ENCODE peak calls at places on chromosomes 3 and 15, in four cellular contexts. One of them, this sample, is unnamed.
A peak's percentile ranks its signal among the peaks of the same experiment; 100 is the strongest.

GRCh38 chr3:100603449-100603848 is 6.0 kb upstream of the ADGRG7 start:
- DNase-seq in MM.1S: peak; percentile 36
- DNase-seq in mammary epithelial cell: peak; percentile 73
- DNase-seq in HepG2: peak; percentile 38
- DNase-seq in this sample: no peak

GRCh38 chr3:65871305-65872141 is 167.2 kb downstream of the MAGI1 start:
- DNase-seq in MM.1S: no peak
- DNase-seq in mammary epithelial cell: no peak
- DNase-seq in HepG2: peak; percentile 38
- DNase-seq in this sample: peak; percentile 90

GRCh38 chr3:37492977-37493471 is 318.6 kb upstream of the LRRFIP2 start:
- DNase-seq in MM.1S: no peak
- DNase-seq in mammary epithelial cell: peak; percentile 35
- DNase-seq in HepG2: no peak
- DNase-seq in this sample: no peak

GRCh38 chr3:193114431-193115340 is 126.3 kb upstream of the PLAAT1 start:
- DNase-seq in MM.1S: no peak
- DNase-seq in mammary epithelial cell: no peak
- DNase-seq in HepG2: no peak
- DNase-seq in this sample: no peak

GRCh38 chr3:98962189-98962930 is 60.9 kb upstream of the DCBLD2 start:
- DNase-seq in MM.1S: no peak
- DNase-seq in mammary epithelial cell: peak; percentile 96
- DNase-seq in HepG2: peak; percentile 52
- DNase-seq in this sample: no peak

GRCh38 chr15:69713726-69714559 is 261.3 kb downstream of the RPLP1 start:
- DNase-seq in MM.1S: peak; percentile 95
- DNase-seq in mammary epithelial cell: peak; percentile 23
- DNase-seq in HepG2: no peak
- DNase-seq in this sample: no peak

GRCh38 chr15:39584662-39585393 is 3.9 kb downstream of the THBS1 start:
- DNase-seq in MM.1S: no peak
- DNase-seq in mammary epithelial cell: peak; percentile 49
- DNase-seq in HepG2: no peak
- DNase-seq in this sample: no peak

GRCh38 chr3:355622-356021 is 159.1 kb downstream of the CHL1 start:
- DNase-seq in MM.1S: no peak
- DNase-seq in mammary epithelial cell: no peak
- DNase-seq in HepG2: no peak
- DNase-seq in this sample: no peak

GRCh38 chr3:141105828-141106628 is 54.9 kb downstream of the SPSB4 start:
- DNase-seq in MM.1S: peak; percentile 76
- DNase-seq in mammary epithelial cell: peak; percentile 61
- DNase-seq in HepG2: peak; percentile 74
- DNase-seq in this sample: no peak

GRCh38 chr15:82159922-82160321 is 102.6 kb downstream of the EFL1 start:
- DNase-seq in MM.1S: no peak
- DNase-seq in mammary epithelial cell: peak; percentile 81
- DNase-seq in HepG2: no peak
- DNase-seq in this sample: no peak

GRCh38 chr15:48360841-48361240 is 29.6 kb downstream of the DUT start:
- DNase-seq in MM.1S: no peak
- DNase-seq in mammary epithelial cell: peak; percentile 34
- DNase-seq in HepG2: no peak
- DNase-seq in this sample: no peak

GRCh38 chr15:52117549-52117948 is 5.0 kb upstream of the BCL2L10 start:
- DNase-seq in MM.1S: no peak
- DNase-seq in mammary epithelial cell: no peak
- DNase-seq in HepG2: no peak
- DNase-seq in this sample: no peak

GRCh38 chr3:41277790-41278465 is 78.6 kb downstream of the CTNNB1 start:
- DNase-seq in MM.1S: no peak
- DNase-seq in mammary epithelial cell: no peak
- DNase-seq in HepG2: peak; percentile 81
- DNase-seq in this sample: no peak

GRCh38 chr3:35862057-35862456 is 222.7 kb downstream of the ARPP21 start:
- DNase-seq in MM.1S: no peak
- DNase-seq in mammary epithelial cell: no peak
- DNase-seq in HepG2: no peak
- DNase-seq in this sample: no peak

GRCh38 chr15:52709172-52709979 is 30.2 kb upstream of the ATOSA start:
- DNase-seq in MM.1S: peak; percentile 94
- DNase-seq in mammary epithelial cell: no peak
- DNase-seq in HepG2: peak; percentile 51
- DNase-seq in this sample: no peak

GRCh38 chr15:87687176-87687890 is 569.2 kb downstream of the NTRK3 start:
- DNase-seq in MM.1S: no peak
- DNase-seq in mammary epithelial cell: no peak
- DNase-seq in HepG2: no peak
- DNase-seq in this sample: no peak

GRCh38 chr15:88543065-88543776 is 3.3 kb downstream of the DET1 start:
- DNase-seq in MM.1S: no peak
- DNase-seq in mammary epithelial cell: no peak
- DNase-seq in HepG2: no peak
- DNase-seq in this sample: no peak

GRCh38 chr3:9955067-9955502 is 2.9 kb upstream of the PRRT3 start:
- DNase-seq in MM.1S: no peak
- DNase-seq in mammary epithelial cell: no peak
- DNase-seq in HepG2: peak; percentile 65
- DNase-seq in this sample: no peak

DNA sequence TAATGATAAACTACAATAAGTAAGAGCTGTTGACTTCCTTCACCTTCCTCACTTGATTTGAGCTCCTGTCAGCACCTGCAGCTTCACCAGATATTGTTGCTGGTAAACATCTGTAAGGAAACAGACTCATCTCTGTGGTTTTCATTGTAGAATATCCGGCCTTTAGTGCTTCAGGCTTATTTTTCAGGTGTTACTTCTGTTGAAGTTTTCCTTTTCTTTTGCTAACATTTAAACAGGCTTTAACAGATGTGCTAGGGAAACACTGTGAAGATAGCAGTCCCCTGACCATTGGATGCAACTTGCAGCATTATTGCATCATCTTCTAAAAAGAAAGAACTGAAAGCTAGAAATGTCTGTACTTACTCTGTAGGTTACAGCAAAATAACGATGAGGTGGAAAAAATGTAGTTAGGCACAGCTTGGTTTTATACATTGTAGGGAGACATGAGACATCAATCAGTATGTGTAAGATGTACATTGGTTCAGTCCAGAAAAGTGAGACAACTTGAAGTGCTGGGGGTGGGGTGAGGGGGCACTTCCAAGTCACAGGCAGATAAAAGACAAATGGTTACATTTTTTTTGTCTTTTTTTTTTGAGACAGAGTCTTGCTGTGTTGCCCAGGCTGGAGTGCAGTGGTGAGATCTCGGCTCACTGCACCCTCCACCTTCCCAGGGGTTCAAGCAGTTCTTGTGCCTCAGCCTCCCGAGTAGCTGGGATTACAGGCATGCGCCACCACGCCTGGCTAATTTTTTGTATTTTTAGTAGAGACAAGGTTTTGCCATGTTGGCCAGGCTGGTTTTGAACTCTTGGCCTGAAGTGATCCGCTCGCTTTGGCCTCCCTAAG is 10.2 kb downstream of the EDEM1 start:
- DNase-seq in MM.1S: peak; percentile 94
- DNase-seq in mammary epithelial cell: peak; percentile 70
- DNase-seq in HepG2: no peak
- DNase-seq in this sample: no peak
- H3K9ac ChIP-seq in MM.1S: peak overlapping the region; percentile 70
- H3K9ac ChIP-seq in mammary epithelial cell: peak overlapping the region; percentile 87
- H3K9ac ChIP-seq in HepG2: no peak overlapping the region
- H3K9ac ChIP-seq in this sample: no peak overlapping the region

DNA sequence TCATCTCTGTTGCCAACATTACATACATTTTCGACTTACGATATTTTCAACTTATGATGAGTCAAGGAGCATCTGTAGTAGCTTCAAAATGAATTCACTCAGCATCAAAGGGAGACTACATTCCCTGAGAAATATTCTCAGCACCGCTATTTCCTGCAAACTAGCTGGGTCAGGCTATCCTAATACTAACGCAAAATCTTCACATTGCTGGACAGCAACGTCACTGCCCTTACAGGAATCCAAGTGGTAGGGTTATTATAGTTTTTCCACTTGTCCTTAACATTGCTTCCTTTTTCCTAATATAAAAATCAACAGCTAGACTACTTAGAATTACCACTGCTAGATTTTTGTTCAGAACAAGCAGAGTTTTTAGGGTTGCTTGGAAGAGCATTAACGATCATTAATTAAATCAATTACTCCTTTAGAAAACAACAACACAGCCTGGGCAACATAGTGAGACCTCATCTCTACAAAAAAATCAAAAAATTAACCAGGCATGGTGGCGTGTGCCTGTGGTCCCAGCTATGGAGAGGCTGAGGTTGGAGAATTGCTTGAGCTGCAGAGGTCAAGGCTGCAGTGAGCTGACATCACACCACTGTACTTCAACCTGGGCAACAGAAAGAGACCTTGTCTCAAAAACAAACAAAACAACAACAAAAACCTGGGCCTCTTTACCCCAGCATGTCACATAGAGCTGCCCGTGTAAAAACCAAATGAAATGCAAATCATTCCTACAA is 6.9 kb downstream of the ADAM10 start:
- DNase-seq in MM.1S: no peak
- DNase-seq in mammary epithelial cell: no peak
- DNase-seq in HepG2: peak; percentile 70
- DNase-seq in this sample: no peak
- H3K9ac ChIP-seq in MM.1S: no peak overlapping the region
- H3K9ac ChIP-seq in mammary epithelial cell: no peak overlapping the region
- H3K9ac ChIP-seq in HepG2: peak overlapping the region; percentile 55
- H3K9ac ChIP-seq in this sample: no peak overlapping the region

GRCh38 chr3:177282028-177282655 is 84.9 kb upstream of the TBL1XR1 start:
- DNase-seq in MM.1S: peak; percentile 65
- DNase-seq in mammary epithelial cell: no peak
- DNase-seq in HepG2: no peak
- DNase-seq in this sample: no peak
- H3K9ac ChIP-seq in MM.1S: no peak overlapping the region
- H3K9ac ChIP-seq in mammary epithelial cell: no peak overlapping the region
- H3K9ac ChIP-seq in HepG2: no peak overlapping the region
- H3K9ac ChIP-seq in this sample: no peak overlapping the region

GRCh38 chr15:77862651-77863104 is 214.8 kb downstream of the TBC1D2B start:
- DNase-seq in MM.1S: no peak
- DNase-seq in mammary epithelial cell: no peak
- DNase-seq in HepG2: no peak
- DNase-seq in this sample: peak; percentile 35
- H3K9ac ChIP-seq in MM.1S: no peak overlapping the region
- H3K9ac ChIP-seq in mammary epithelial cell: no peak overlapping the region
- H3K9ac ChIP-seq in HepG2: no peak overlapping the region
- H3K9ac ChIP-seq in this sample: no peak overlapping the region

GRCh38 chr15:98853593-98854420 is 153.8 kb downstream of the PGPEP1L start:
- DNase-seq in MM.1S: no peak
- DNase-seq in mammary epithelial cell: peak; percentile 72
- DNase-seq in HepG2: no peak
- DNase-seq in this sample: peak; percentile 72
- H3K9ac ChIP-seq in MM.1S: peak overlapping the region; percentile 97
- H3K9ac ChIP-seq in mammary epithelial cell: peak overlapping the region; percentile 86
- H3K9ac ChIP-seq in HepG2: no peak overlapping the region
- H3K9ac ChIP-seq in this sample: no peak overlapping the region